ENCODE peak calls at places on chromosome 11, in seven cellular contexts. C is K562; R is natural killer cell treated with Interleukin-12 subunit alpha and Interleukin-12 subunit beta and Interleukin-15 and Interleukin-18, amount 100 ng/mL, for 72 hours; H is B cell; K is GDM1; I is PC-9; Z is stimulated activated CD4-positive, alpha-beta T cell treated with anti-CD3 and anti-CD28 coated beads, Interleukin-4, amount 100 ng/mL, for 1 hour. U is an unnamed sample.

GRCh38 chr11:116397556-116398167 is 375.1 kb downstream of the BUD13 start:
- DNase-seq in Z (no peak), R (no peak), I (no peak), H (no peak), K (no peak), C (no peak), U (no peak)

GRCh38 chr11:47111318-47111804 is 65.3 kb downstream of the ARFGAP2 start:
- DNase-seq in H (no peak), R (no peak), I (no peak), Z (no peak), C (no peak), K (no peak), U (no peak)

GRCh38 chr11:34395916-34396555 is 38.2 kb upstream of the ABTB2 start:
- DNase-seq in K (no peak), I (peak), R (no peak), H (no peak), C (no peak), Z (no peak), U (no peak)

GRCh38 chr11:131943296-131943695 is 572.9 kb downstream of the NTM start:
- DNase-seq in Z (no peak), I (no peak), R (no peak), C (no peak), H (no peak), K (no peak), U (no peak)

GRCh38 chr11:46381836-46382643 is 571 bp downstream of the MDK start:
- DNase-seq in Z (peak), K (no peak), R (peak), C (peak), H (peak), I (no peak), U (peak)

GRCh38 chr11:86069408-86070086 is 663 bp upstream of the PICALM start:
- DNase-seq in I (peak), C (peak), Z (no peak), R (no peak), H (peak), K (peak), U (peak)

GRCh38 chr11:127624455-127624854 is 623.9 kb upstream of the KIRREL3 start:
- DNase-seq in I (no peak), K (no peak), H (no peak), Z (no peak), R (no peak), C (no peak), U (no peak)

GRCh38 chr11:34176980-34177319 is 71.5 kb downstream of the NAT10 start:
- DNase-seq in K (no peak), C (no peak), R (no peak), H (no peak), I (no peak), Z (no peak), U (no peak)

GRCh38 chr11:115942043-115942442 is 437.8 kb upstream of the CADM1 start:
- DNase-seq in C (no peak), R (no peak), H (no peak), K (no peak), I (no peak), Z (no peak), U (no peak)

GRCh38 chr11:48107188-48107704 is 109.4 kb upstream of the OR4B1 start:
- DNase-seq in C (no peak), H (peak), Z (peak), R (peak), I (peak), K (no peak), U (no peak)

GRCh38 chr11:108592591-108593213 is 866 bp downstream of the EXPH5 start:
- DNase-seq in K (no peak), I (no peak), H (peak), R (no peak), C (peak), Z (peak), U (no peak)

GRCh38 chr11:70783821-70784220 is 385.5 kb downstream of the CTTN start:
- DNase-seq in C (no peak), R (no peak), K (no peak), H (no peak), I (no peak), Z (no peak), U (no peak)

GRCh38 chr11:62061356-62062222 is 62.2 kb upstream of the INCENP start:
- DNase-seq in H (no peak), I (no peak), C (no peak), Z (no peak), R (no peak), K (no peak), U (no peak)

GRCh38 chr11:118005224-118006152 is 19.3 kb downstream of the IL10RA start:
- DNase-seq in Z (no peak), I (no peak), H (no peak), K (no peak), R (no peak), C (peak), U (peak)

GRCh38 chr11:8098361-8098760 is 17.4 kb downstream of the TUB start:
- DNase-seq in K (no peak), Z (no peak), H (no peak), I (no peak), R (no peak), C (no peak), U (no peak)

GRCh38 chr11:11706022-11706421 is 84.2 kb upstream of the GALNT18 start:
- DNase-seq in I (no peak), Z (no peak), K (no peak), R (no peak), H (no peak), C (no peak), U (no peak)

GRCh38 chr11:100774859-100775258 is 87.8 kb downstream of the ARHGAP42 start:
- DNase-seq in K (no peak), I (no peak), C (no peak), H (no peak), R (no peak), Z (no peak), U (no peak)

GRCh38 chr11:17634776-17635550 is 84.4 kb upstream of the MYOD1 start:
- DNase-seq in Z (no peak), H (no peak), I (no peak), R (no peak), C (no peak), K (no peak), U (no peak)

GRCh38 chr11:15692739-15693138 is 578.0 kb downstream of the INSC start:
- DNase-seq in R (no peak), H (no peak), C (peak), K (no peak), Z (no peak), I (peak), U (no peak)

GRCh38 chr11:6587360-6587953 is 16.0 kb downstream of the RRP8 start:
- DNase-seq in K (no peak), R (no peak), C (no peak), Z (no peak), I (no peak), H (no peak), U (no peak)

U was measured in OCI-M1.